ENCODE peak calls at places on chromosomes 4 and X, in six cellular contexts. W, K, R, J, I and P are unnamed samples.

GRCh38 chr4:11790230-11790629 is 361.5 kb upstream of the HS3ST1 start:
- DNase-seq in W (no peak), R (no peak), I (no peak), K (no peak), J (no peak), P (no peak)

GRCh38 chr4:7194251-7195137 is 2.2 kb downstream of the SORCS2 start:
- DNase-seq in J (no peak), W (no peak), I (no peak), K (peak), R (peak), P (no peak)

GRCh38 chr4:105186701-105187158 is 40.1 kb downstream of the TET2 start:
- DNase-seq in J (no peak), W (no peak), I (no peak), R (peak), K (no peak), P (no peak)

GRCh38 chrX:141405878-141406492 is 163.7 kb upstream of the SPANXC start:
- DNase-seq in W (no peak), I (peak), K (no peak), J (no peak), R (no peak), P (no peak)

GRCh38 chr4:26860922-26861433 is 337 bp downstream of the STIM2 start:
- DNase-seq in W (peak), I (peak), J (peak), K (peak), R (peak), P (peak)

GRCh38 chrX:97332963-97333362 is 449.3 kb downstream of the RPA4 start:
- DNase-seq in W (no peak), K (no peak), I (no peak), J (no peak), R (no peak), P (no peak)

GRCh38 chrX:147859666-147860065 is 52.1 kb upstream of the FMR1 start:
- DNase-seq in K (no peak), W (no peak), J (no peak), R (no peak), I (no peak), P (no peak)

GRCh38 chr4:2333356-2333841 is 71.5 kb upstream of the MXD4 start:
- DNase-seq in I (no peak), W (peak), J (peak), K (no peak), R (no peak), P (peak)

GRCh38 chr4:33369366-33369899 is 2649.3 kb downstream of the PCDH7 start:
- DNase-seq in J (no peak), I (no peak), K (no peak), R (no peak), W (no peak), P (no peak)

GRCh38 chr4:125849869-125850268 is 535.1 kb downstream of the FAT4 start:
- DNase-seq in R (no peak), I (no peak), W (no peak), K (no peak), J (no peak), P (no peak)

GRCh38 chr4:67366341-67366861 is 178.9 kb downstream of the CENPC start:
- DNase-seq in J (no peak), K (no peak), R (no peak), I (no peak), W (no peak), P (no peak)

GRCh38 chr4:80387390-80388283 is 52.1 kb downstream of the CFAP299 start:
- DNase-seq in I (no peak), W (no peak), K (no peak), J (no peak), R (no peak), P (no peak)

GRCh38 chrX:134184936-134185335 is 52.0 kb upstream of the CCDC160 start:
- DNase-seq in R (no peak), I (no peak), K (no peak), J (no peak), W (no peak), P (no peak)

GRCh38 chr4:14920759-14921313 is 81.4 kb upstream of the CPEB2 start:
- DNase-seq in K (no peak), W (no peak), J (no peak), R (no peak), I (no peak), P (no peak)

GRCh38 chrX:156001667-156002021 is 4.1 kb downstream of the IL9R start:
- DNase-seq in W (no peak), K (no peak), R (no peak), J (no peak), I (no peak), P (no peak)

GRCh38 chr4:134201216-134202098 is at the start of gene PABPC4L:
- DNase-seq in I (no peak), J (no peak), W (no peak), K (no peak), R (peak), P (peak)

GRCh38 chr4:2371765-2372487 is 46.5 kb downstream of the ZFYVE28 start:
- DNase-seq in I (no peak), K (no peak), W (no peak), J (no peak), R (no peak), P (peak)